ENCODE peak calls at places on chromosome 12, in six cellular contexts. L is psoas muscle; X is stimulated activated CD8-positive, alpha-beta memory T cell treated with anti-CD3 and anti-CD28 coated beads, Interleukin-7, amount 100 ng/mL, for 24 hours; H is COLO829; E is SHP77 treated with DMSO at 0.1 percent for 48 hours; D is activated CD4-positive, alpha-beta T cell treated with anti-CD3 and anti-CD28 coated beads, Interleukin-2, amount 10 ng/mL, durations not matched to agents 7 days and 5 days. J is an unnamed sample.

GRCh38 chr12:123829561-123829960 is 67.5 kb downstream of the DNAH10 start:
- DNase-seq in L (no peak), X (no peak), E (no peak), D (no peak), H (no peak), J (no peak)

GRCh38 chr12:20547788-20548575 is 147.2 kb upstream of the SLCO1C1 start:
- DNase-seq in L (no peak), E (no peak), X (no peak), H (no peak), D (no peak), J (no peak)

GRCh38 chr12:16165506-16165905 is 112.0 kb downstream of the SLC15A5 start:
- DNase-seq in H (peak), E (peak), L (no peak), D (no peak), X (no peak), J (no peak)

GRCh38 chr12:42698213-42698612 is 108.7 kb upstream of the PRICKLE1 start:
- DNase-seq in L (peak), D (no peak), X (no peak), E (no peak), H (no peak), J (no peak)

GRCh38 chr12:111108726-111109125 is 188.3 kb upstream of the MYL2 start:
- DNase-seq in X (no peak), D (no peak), L (no peak), H (no peak), E (no peak), J (no peak)

GRCh38 chr12:2376855-2377657 is 324.3 kb downstream of the CACNA1C start:
- DNase-seq in X (no peak), H (no peak), D (no peak), E (peak), L (no peak), J (no peak)

GRCh38 chr12:49244161-49244560 is 20.7 kb upstream of the TUBA1C start:
- DNase-seq in E (no peak), X (no peak), L (no peak), D (no peak), H (no peak), J (no peak)

GRCh38 chr12:116599285-116600122 is 40.3 kb downstream of the MAP1LC3B2 start:
- DNase-seq in D (peak), L (peak), E (peak), X (peak), H (peak), J (peak)

GRCh38 chr12:111438501-111438900 is 32.8 kb downstream of the SH2B3 start:
- DNase-seq in X (peak), D (no peak), L (no peak), H (no peak), E (no peak), J (no peak)

GRCh38 chr12:72300728-72301127 is 28.6 kb downstream of the TRHDE start:
- DNase-seq in H (no peak), L (no peak), E (no peak), X (no peak), D (no peak), J (no peak)

GRCh38 chr12:7162691-7163114 is 26.8 kb upstream of the PEX5 start:
- DNase-seq in D (peak), H (no peak), E (peak), X (no peak), L (no peak), J (no peak)

GRCh38 chr12:49030714-49031572 is 12.4 kb upstream of the PRKAG1 start:
- DNase-seq in E (no peak), D (no peak), L (no peak), H (no peak), X (no peak), J (no peak)

GRCh38 chr12:105279460-105280056 is 43.6 kb upstream of the APPL2 start:
- DNase-seq in L (no peak), E (peak), X (no peak), H (peak), D (peak), J (no peak)

GRCh38 chr12:47867496-47867941 is 37.3 kb downstream of the VDR start:
- DNase-seq in H (no peak), E (no peak), L (no peak), D (peak), X (no peak), J (no peak)

GRCh38 chr12:6097384-6097783 is 27.1 kb downstream of the VWF start:
- DNase-seq in L (no peak), D (no peak), X (no peak), H (no peak), E (no peak), J (no peak)